ENCODE peak calls at places on chromosomes 3 and 15, in four cellular contexts. Q, N, S and F are unnamed samples.

GRCh38 chr3:60707452-60708020 is 543.7 kb downstream of the FHIT start:
- DNase-seq in Q (no peak), N (no peak), S (no peak), F (no peak)

GRCh38 chr15:80480909-80481308 is 76.7 kb downstream of the ARNT2 start:
- DNase-seq in Q (no peak), N (peak), S (no peak), F (no peak)

GRCh38 chr3:33882296-33882695 is 83.9 kb downstream of the PDCD6IP start:
- DNase-seq in Q (no peak), N (no peak), S (no peak), F (no peak)

GRCh38 chr3:114709102-114709501 is 415.3 kb downstream of the TIGIT start:
- DNase-seq in Q (no peak), N (no peak), S (no peak), F (no peak)

GRCh38 chr3:30500666-30501399 is 105.6 kb upstream of the TGFBR2 start:
- DNase-seq in Q (no peak), N (no peak), S (no peak), F (no peak)

GRCh38 chr3:186053954-186054353 is 54.9 kb downstream of the ETV5 start:
- DNase-seq in Q (no peak), N (no peak), S (no peak), F (no peak)

GRCh38 chr3:197421021-197421420 is 122.6 kb upstream of the DLG1 start:
- DNase-seq in Q (no peak), N (no peak), S (no peak), F (no peak)

GRCh38 chr3:39276746-39277145 is 3.1 kb downstream of the CX3CR1 start:
- DNase-seq in Q (no peak), N (no peak), S (no peak), F (no peak)

GRCh38 chr15:57216288-57216687 is 160.0 kb upstream of the CGNL1 start:
- DNase-seq in Q (peak), N (no peak), S (no peak), F (no peak)

GRCh38 chr3:9762871-9763270 is 6.9 kb downstream of the CAMK1 start:
- DNase-seq in Q (no peak), N (no peak), S (no peak), F (no peak)

GRCh38 chr3:6861331-6861988 is 545 bp downstream of the GRM7 start:
- DNase-seq in Q (no peak), N (no peak), S (no peak), F (no peak)

GRCh38 chr3:18335202-18335601 is 89.9 kb downstream of the SATB1 start:
- DNase-seq in Q (no peak), N (no peak), S (no peak), F (no peak)

GRCh38 chr3:103195201-103195600 is 760.4 kb downstream of the ZPLD1 start:
- DNase-seq in Q (no peak), N (no peak), S (no peak), F (no peak)

GRCh38 chr3:86995537-86995936 is 4.6 kb upstream of the VGLL3 start:
- DNase-seq in Q (peak), N (no peak), S (no peak), F (no peak)

GRCh38 chr15:50907866-50908208 is 646 bp upstream of the AP4E1 start:
- DNase-seq in Q (peak), N (peak), S (peak), F (no peak)

GRCh38 chr3:124467980-124468902 is 262.0 kb upstream of the UMPS start:
- DNase-seq in Q (peak), N (no peak), S (peak), F (no peak)

GRCh38 chr3:16076564-16076963 is 97.9 kb upstream of the GALNT15 start:
- DNase-seq in Q (no peak), N (no peak), S (no peak), F (no peak)

GRCh38 chr15:61653110-61653509 is 407.1 kb downstream of the VPS13C start:
- DNase-seq in Q (no peak), N (no peak), S (peak), F (no peak)

GRCh38 chr15:33022629-33023028 is 171.9 kb downstream of the FMN1 start:
- DNase-seq in Q (no peak), N (no peak), S (peak), F (no peak)

GRCh38 chr3:32307591-32307990 is 69.1 kb downstream of the CMTM8 start:
- DNase-seq in Q (no peak), N (no peak), S (no peak), F (no peak)

GRCh38 chr3:112629425-112629824 is 11.5 kb downstream of the CCDC80 start:
- DNase-seq in Q (peak), N (peak), S (no peak), F (no peak)

GRCh38 chr3:62562017-62562416 is 188.7 kb upstream of the FEZF2 start:
- DNase-seq in Q (no peak), N (no peak), S (no peak), F (peak)

GRCh38 chr15:38073278-38073930 is 139.0 kb downstream of the TMCO5A start:
- DNase-seq in Q (peak), N (no peak), S (no peak), F (no peak)

GRCh38 chr3:88957751-88958452 is 149.5 kb upstream of the EPHA3 start:
- DNase-seq in Q (no peak), N (no peak), S (no peak), F (no peak)

GRCh38 chr3:48407542-48408099 is 22.3 kb downstream of the PLXNB1 start:
- DNase-seq in Q (no peak), N (no peak), S (no peak), F (no peak)

GRCh38 chr3:195084746-195085145 is 186.2 kb downstream of the XXYLT1 start:
- DNase-seq in Q (no peak), N (no peak), S (no peak), F (no peak)
- TF ChIP-seq EP300 in Q (no peak), N (no peak), S (no peak), F (no peak)

DNA sequence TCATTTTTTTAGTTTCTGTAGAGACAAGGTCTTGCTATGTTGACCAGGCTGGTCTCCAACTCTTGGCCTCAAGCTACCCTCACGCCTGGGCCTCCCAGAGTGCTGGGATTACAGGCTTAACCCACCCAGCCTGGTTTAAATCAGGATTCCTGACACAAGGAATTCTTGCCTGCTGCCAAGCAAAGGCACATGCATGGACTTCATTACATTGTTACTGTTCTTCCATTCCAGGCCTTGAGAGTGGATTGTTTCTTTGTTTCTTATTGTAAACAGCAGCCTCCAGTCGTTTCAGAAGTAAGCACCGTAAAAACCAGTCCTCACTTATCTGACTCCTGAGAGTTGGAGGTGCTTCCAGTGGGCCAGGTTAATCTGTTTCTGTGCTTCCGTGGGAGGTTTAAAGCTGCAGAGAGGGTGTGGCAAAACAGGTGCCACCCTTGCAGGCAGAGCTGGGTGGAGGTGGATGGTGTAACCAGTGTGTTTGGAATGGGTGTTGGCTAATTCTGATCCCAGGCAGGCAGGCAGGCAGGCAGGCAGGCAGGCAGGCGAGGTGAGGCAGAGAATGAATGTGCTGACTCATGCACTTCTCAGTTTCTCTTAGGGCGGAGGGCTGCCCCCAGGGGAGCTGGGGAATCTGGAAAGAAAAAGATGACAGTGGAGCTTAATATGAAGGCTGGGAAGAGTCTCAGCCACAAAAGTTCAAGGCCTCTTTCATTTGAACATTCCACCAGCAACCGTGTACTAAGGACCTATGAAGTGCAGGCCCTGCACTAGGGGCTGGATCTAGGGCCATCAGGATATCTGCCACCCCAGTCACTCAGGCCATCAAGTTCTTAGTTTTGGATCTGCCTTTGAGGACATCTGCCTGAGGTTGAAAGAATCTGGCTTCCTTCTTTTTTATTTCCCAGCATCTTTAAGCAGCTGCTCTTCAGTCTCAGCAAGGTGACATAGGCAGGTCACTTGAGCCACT is 37.0 kb upstream of the CDCP1 start:
- DNase-seq in Q (peak), N (no peak), S (peak), F (no peak)
- TF ChIP-seq EP300 in Q (no peak), N (no peak), S (no peak), F (no peak)

GRCh38 chr15:70269991-70270751 is 172.5 kb upstream of the TLE3 start:
- DNase-seq in Q (no peak), N (no peak), S (no peak), F (no peak)
- TF ChIP-seq EP300 in Q (no peak), N (no peak), S (no peak), F (no peak)

GRCh38 chr15:68984589-68984988 is 29.9 kb upstream of the NOX5 start:
- DNase-seq in Q (no peak), N (no peak), S (no peak), F (no peak)

GRCh38 chr15:68982002-68982401 is 32.5 kb upstream of the NOX5 start:
- DNase-seq in Q (no peak), N (no peak), S (no peak), F (no peak)

GRCh38 chr15:68985361-68985891 is 29.1 kb upstream of the NOX5 start:
- DNase-seq in Q (no peak), N (no peak), S (no peak), F (no peak)

GRCh38 chr15:68982976-68983550 is 31.4 kb upstream of the NOX5 start:
- DNase-seq in Q (no peak), N (no peak), S (no peak), F (no peak)

GRCh38 chr15:68983821-68984517 is 30.5 kb upstream of the NOX5 start:
- DNase-seq in Q (no peak), N (no peak), S (no peak), F (no peak)
- TF ChIP-seq EP300 in Q (no peak), N (no peak), S (no peak), F (no peak)